ENCODE peak calls at places on chromosomes 11 and 22, in seven cellular contexts. B is A549, E is K562, J is GM23248, X is GM23338, D is neuronal stem cell, U is IMR-90. V is an unnamed sample.

GRCh38 chr22:44358723-44359440 is 46.1 kb upstream of the SHISAL1 start:
- DNase-seq in B (no peak), E (no peak), J (no peak), X (no peak), D (no peak), U (no peak), V (no peak)

GRCh38 chr11:70503878-70504240 is 105.5 kb downstream of the CTTN start:
- DNase-seq in B (no peak), E (peak; percentile 30), J (no peak), X (peak; percentile 60), D (no peak), U (no peak), V (no peak)

GRCh38 chr22:27594474-27595134 is 207.0 kb downstream of the MN1 start:
- DNase-seq in B (no peak), E (peak; percentile 57), J (no peak), X (no peak), D (no peak), U (no peak), V (no peak)

GRCh38 chr22:22556995-22557925 is 1.8 kb downstream of the PRAME start:
- DNase-seq in B (peak; percentile 81), E (peak; percentile 99), J (peak; percentile 9), X (no peak), D (no peak), U (no peak), V (no peak)

GRCh38 chr22:45969414-45969799 is 7.6 kb downstream of the WNT7B start:
- DNase-seq in B (peak; percentile 71), E (no peak), J (no peak), X (peak; percentile 50), D (no peak), U (no peak), V (peak; percentile 73)

GRCh38 chr11:71495286-71496090 is 31.6 kb upstream of the KRTAP5-7 start:
- DNase-seq in B (no peak), E (no peak), J (no peak), X (no peak), D (no peak), U (no peak), V (no peak)

GRCh38 chr22:45709004-45709739 is 37.5 kb downstream of the ATXN10 start:
- DNase-seq in B (peak; percentile 90), E (no peak), J (peak; percentile 92), X (no peak), D (no peak), U (peak; percentile 79), V (no peak)

GRCh38 chr22:34702279-34702678 is 363.7 kb upstream of the ISX start:
- DNase-seq in B (no peak), E (no peak), J (no peak), X (no peak), D (no peak), U (no peak), V (no peak)

GRCh38 chr22:42970029-42970428 is 44.9 kb downstream of the PACSIN2 start:
- DNase-seq in B (no peak), E (no peak), J (peak; percentile 19), X (no peak), D (no peak), U (no peak), V (no peak)

GRCh38 chr11:69654660-69655478 is 13.9 kb downstream of the CCND1 start:
- DNase-seq in B (peak; percentile 95), E (no peak), J (peak; percentile 70), X (peak; percentile 24), D (no peak), U (peak; percentile 52), V (no peak)

GRCh38 chr22:24482586-24482985 is 12.5 kb upstream of the UPB1 start:
- DNase-seq in B (no peak), E (no peak), J (peak; percentile 89), X (no peak), D (no peak), U (peak; percentile 79), V (no peak)

GRCh38 chr22:32579533-32580220 is 105.1 kb downstream of the FBXO7 start:
- DNase-seq in B (no peak), E (no peak), J (peak; percentile 50), X (no peak), D (no peak), U (peak; percentile 69), V (no peak)

GRCh38 chr22:27462190-27462589 is 339.4 kb downstream of the MN1 start:
- DNase-seq in B (no peak), E (no peak), J (peak; percentile 66), X (no peak), D (peak; percentile 70), U (no peak), V (peak; percentile 85)

GRCh38 chr11:83543918-83544491 is 257.8 kb upstream of the CCDC90B start:
- DNase-seq in B (no peak), E (no peak), J (no peak), X (no peak), D (no peak), U (no peak), V (no peak)

GRCh38 chr22:46848227-46848626 is 85.8 kb downstream of the TBC1D22A start:
- DNase-seq in B (no peak), E (no peak), J (peak; percentile 38), X (no peak), D (no peak), U (peak; percentile 81), V (no peak)

GRCh38 chr11:3942160-3942955 is 86.9 kb downstream of the STIM1 start:
- DNase-seq in B (no peak), E (no peak), J (no peak), X (no peak), D (no peak), U (no peak), V (no peak)

GRCh38 chr11:9002920-9003572 is 755 bp downstream of the NRIP3 start:
- DNase-seq in B (no peak), E (no peak), J (peak; percentile 24), X (peak; percentile 27), D (no peak), U (no peak), V (no peak)

GRCh38 chr22:23066200-23067022 is 3.9 kb upstream of the GNAZ start:
- DNase-seq in B (no peak), E (no peak), J (no peak), X (no peak), D (no peak), U (no peak), V (no peak)

GRCh38 chr22:21621891-21622623 is 7.8 kb downstream of the YDJC start:
- DNase-seq in B (no peak), E (no peak), J (peak; percentile 40), X (no peak), D (no peak), U (no peak), V (no peak)

GRCh38 chr22:34080501-34080900 is 160.2 kb upstream of the LARGE1 start:
- DNase-seq in B (no peak), E (no peak), J (no peak), X (no peak), D (no peak), U (no peak), V (no peak)

GRCh38 chr11:2094354-2095197 is 44.6 kb downstream of the IGF2 start:
- DNase-seq in B (no peak), E (no peak), J (no peak), X (no peak), D (no peak), U (no peak), V (no peak)

GRCh38 chr11:77114089-77114463 is 11.4 kb downstream of the OMP start:
- DNase-seq in B (no peak), E (no peak), J (no peak), X (no peak), D (no peak), U (no peak), V (no peak)

GRCh38 chr11:77111946-77112345 is 9.3 kb downstream of the OMP start:
- DNase-seq in B (no peak), E (no peak), J (no peak), X (no peak), D (no peak), U (no peak), V (no peak)

GRCh38 chr11:77113382-77114088 is 10.9 kb downstream of the OMP start:
- DNase-seq in B (peak; percentile 52), E (peak; percentile 59), J (peak; percentile 62), X (peak; percentile 86), D (peak; percentile 31), U (peak; percentile 38), V (peak; percentile 70)

GRCh38 chr11:77111277-77111676 is 8.6 kb downstream of the OMP start:
- DNase-seq in B (no peak), E (no peak), J (peak; percentile 44), X (no peak), D (no peak), U (peak; percentile 18), V (no peak)

GRCh38 chr11:77112641-77113381 is 10.2 kb downstream of the OMP start:
- DNase-seq in B (no peak), E (no peak), J (no peak), X (no peak), D (no peak), U (no peak), V (no peak)
- H3K4me1 ChIP-seq in B (peaks cover 38% of the 10 kb centered on the region), E (peaks cover 17% of the 10 kb centered on the region), J (peaks cover 33% of the 10 kb centered on the region), X (no peaks in the 10 kb centered on the region), D (peaks cover 7% of the 10 kb centered on the region), U (peaks cover 10% of the 10 kb centered on the region), V (peaks cover 4% of the 10 kb centered on the region)

GRCh38 chr11:12287374-12288211 is 89.8 kb upstream of the PARVA start:
- DNase-seq in B (peak; percentile 95), E (peak; percentile 49), J (peak; percentile 99), X (peak; percentile 80), D (peak; percentile 56), U (peak; percentile 99), V (peak; percentile 82)

GRCh38 chr11:12285106-12285505 is 92.3 kb upstream of the PARVA start:
- DNase-seq in B (no peak), E (no peak), J (peak; percentile 91), X (no peak), D (no peak), U (peak; percentile 98), V (no peak)

GRCh38 chr11:12287009-12287373 is 90.4 kb upstream of the PARVA start:
- DNase-seq in B (peak; percentile 86), E (no peak), J (peak; percentile 95), X (no peak), D (no peak), U (peak; percentile 96), V (no peak)

GRCh38 chr11:12285811-12286222 is 91.6 kb upstream of the PARVA start:
- DNase-seq in B (no peak), E (no peak), J (no peak), X (no peak), D (no peak), U (peak; percentile 45), V (no peak)

DNA sequence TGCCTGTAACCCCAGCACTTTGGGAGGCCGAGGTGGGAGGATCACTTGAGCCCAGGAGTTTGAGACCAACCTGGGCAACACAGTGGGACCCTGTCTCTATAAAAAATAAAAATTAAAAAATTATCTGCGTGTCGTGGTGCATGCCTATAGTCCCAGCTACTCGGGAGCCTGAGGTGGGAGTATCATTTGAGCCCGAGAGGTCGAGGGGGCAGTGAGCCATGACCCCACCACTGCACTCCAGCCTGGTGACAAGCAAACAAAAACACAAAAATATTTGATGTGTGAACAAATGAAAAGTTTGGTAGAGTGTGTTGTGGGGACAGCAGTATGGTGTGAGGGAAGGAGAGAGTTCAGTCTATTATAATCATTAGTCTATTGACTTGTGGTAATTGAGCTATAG is 90.8 kb upstream of the PARVA start:
- DNase-seq in B (no peak), E (no peak), J (no peak), X (no peak), D (no peak), U (no peak), V (no peak)
- H3K4me2 ChIP-seq in B (peak overlapping the region; percentile 76), E (no peak overlapping the region), J (peak overlapping the region; percentile 85), X (no peak overlapping the region), D (no peak overlapping the region), U (peak overlapping the region; percentile 48), V (no peak overlapping the region)

GRCh38 chr11:46588915-46589314 is 4.9 kb downstream of the AMBRA1 start:
- DNase-seq in B (no peak), E (no peak), J (peak; percentile 12), X (no peak), D (no peak), U (no peak), V (no peak)
- H3K4me1 ChIP-seq in B (peaks cover 23% of the 10 kb centered on the region), E (peaks cover 23% of the 10 kb centered on the region), J (peaks cover 22% of the 10 kb centered on the region), X (peaks cover 12% of the 10 kb centered on the region), D (peaks cover 2% of the 10 kb centered on the region), U (peaks cover 4% of the 10 kb centered on the region), V (peaks cover 11% of the 10 kb centered on the region)

GRCh38 chr11:64553554-64554201 is 37.3 kb upstream of the SLC22A12 start:
- DNase-seq in B (peak; percentile 43), E (peak; percentile 80), J (peak; percentile 66), X (peak; percentile 86), D (peak; percentile 59), U (peak; percentile 22), V (peak; percentile 72)
- H3K4me2 ChIP-seq in B (no peak overlapping the region), E (no peak overlapping the region), J (peak overlapping the region; percentile 42), X (no peak overlapping the region), D (no peak overlapping the region), U (no peak overlapping the region), V (no peak overlapping the region)